ENCODE peak calls at places on chromosomes 3 and 15, in six cellular contexts. L is HCT116, E is HepG2, O is SK-N-SH, Y is H1, I is GM12878. A is an unnamed sample.
A peak's percentile ranks its signal among the peaks of the same experiment; 100 is the strongest.

GRCh38 chr15:79042213-79042928 is 48.2 kb downstream of the RASGRF1 start:
- DNase-seq in L (no peak), E (no peak), O (no peak), Y (no peak), I (no peak), A (no peak)

GRCh38 chr15:101028321-101028720 is 109.2 kb downstream of the LRRK1 start:
- DNase-seq in L (no peak), E (no peak), O (no peak), Y (no peak), I (no peak), A (no peak)

GRCh38 chr3:128269131-128269775 is 116.0 kb downstream of the EEFSEC start:
- DNase-seq in L (no peak), E (no peak), O (no peak), Y (no peak), I (no peak), A (no peak)

GRCh38 chr3:143832433-143832832 is 15.8 kb downstream of the SLC9A9 start:
- DNase-seq in L (no peak), E (no peak), O (no peak), Y (no peak), I (no peak), A (no peak)

GRCh38 chr15:80588801-80589200 is 106.3 kb upstream of the ABHD17C start:
- DNase-seq in L (no peak), E (peak; percentile 51), O (no peak), Y (no peak), I (no peak), A (no peak)

GRCh38 chr3:77081240-77081661 is 41.4 kb downstream of the ROBO2 start:
- DNase-seq in L (no peak), E (no peak), O (no peak), Y (no peak), I (no peak), A (peak; percentile 36)

GRCh38 chr3:17151598-17152373 is 267.0 kb downstream of the PLCL2 start:
- DNase-seq in L (no peak), E (no peak), O (no peak), Y (no peak), I (peak; percentile 92), A (no peak)

GRCh38 chr3:111200027-111200426 is 128.4 kb downstream of the NECTIN3 start:
- DNase-seq in L (no peak), E (no peak), O (no peak), Y (no peak), I (no peak), A (no peak)

GRCh38 chr3:2024037-2024436 is 74.6 kb upstream of the CNTN4 start:
- DNase-seq in L (no peak), E (no peak), O (no peak), Y (no peak), I (no peak), A (no peak)

GRCh38 chr3:155242342-155242741 is 51.1 kb downstream of the STRIT1 start:
- DNase-seq in L (no peak), E (no peak), O (no peak), Y (no peak), I (no peak), A (no peak)

GRCh38 chr3:169541528-169541927 is 122.0 kb downstream of the MECOM start:
- DNase-seq in L (no peak), E (no peak), O (no peak), Y (no peak), I (no peak), A (no peak)

GRCh38 chr3:115627180-115628074 is 4.1 kb downstream of the GAP43 start:
- DNase-seq in L (no peak), E (no peak), O (no peak), Y (no peak), I (no peak), A (no peak)

GRCh38 chr3:134381836-134382442 is 7.7 kb upstream of the AMOTL2 start:
- DNase-seq in L (no peak), E (no peak), O (no peak), Y (no peak), I (no peak), A (peak; percentile 99)

GRCh38 chr3:134378818-134379217 is 4.6 kb upstream of the AMOTL2 start:
- DNase-seq in L (no peak), E (no peak), O (no peak), Y (no peak), I (no peak), A (no peak)

GRCh38 chr3:134380249-134380648 is 6.0 kb upstream of the AMOTL2 start:
- DNase-seq in L (no peak), E (no peak), O (no peak), Y (no peak), I (no peak), A (no peak)

GRCh38 chr3:134378384-134378783 is 4.1 kb upstream of the AMOTL2 start:
- DNase-seq in L (peak; percentile 47), E (peak; percentile 50), O (peak; percentile 64), Y (peak; percentile 63), I (no peak), A (no peak)

GRCh38 chr3:134381048-134381447 is 6.8 kb upstream of the AMOTL2 start:
- DNase-seq in L (no peak), E (no peak), O (no peak), Y (no peak), I (no peak), A (no peak)
- TF ChIP-seq JUND in L (no peak), E (no peak), O (no peak), Y (no peak), I (no peak), A (no peak)

GRCh38 chr3:40873456-40873855 is 325.8 kb upstream of the CTNNB1 start:
- DNase-seq in L (no peak), E (no peak), O (no peak), Y (no peak), I (no peak), A (no peak)

GRCh38 chr3:40873934-40874699 is 325.2 kb upstream of the CTNNB1 start:
- DNase-seq in L (no peak), E (no peak), O (no peak), Y (no peak), I (no peak), A (no peak)

GRCh38 chr3:40871411-40871810 is 327.9 kb upstream of the CTNNB1 start:
- DNase-seq in L (no peak), E (peak; percentile 89), O (no peak), Y (no peak), I (no peak), A (no peak)

GRCh38 chr3:40869939-40870338 is 329.4 kb upstream of the CTNNB1 start:
- DNase-seq in L (no peak), E (no peak), O (no peak), Y (no peak), I (no peak), A (no peak)

GRCh38 chr3:40872562-40872961 is 326.7 kb upstream of the CTNNB1 start:
- DNase-seq in L (no peak), E (no peak), O (no peak), Y (no peak), I (no peak), A (no peak)
- TF ChIP-seq JUND in L (no peak), E (no peak), O (no peak), Y (no peak), I (no peak), A (no peak)

GRCh38 chr3:50617096-50617791 is at the start of gene MAPKAPK3:
- DNase-seq in L (no peak), E (peak; percentile 29), O (no peak), Y (no peak), I (no peak), A (peak; percentile 42)
- TF ChIP-seq JUND in L (no peak), E (no peak), O (no peak), Y (no peak), I (no peak), A (no peak)

GRCh38 chr15:98085003-98085639 is 124.6 kb downstream of the ARRDC4 start:
- DNase-seq in L (peak; percentile 56), E (peak; percentile 43), O (peak; percentile 44), Y (no peak), I (no peak), A (peak; percentile 35)
- TF ChIP-seq JUND in L (no peak), E (no peak), O (no peak), Y (no peak), I (no peak), A (no peak)